ENCODE peak calls at places on chromosomes 5 and 9, in six cellular contexts. A is heart left ventricle, R is SK-N-SH, K is Peyer's patch, F is pancreas, L is ovary. J is an unnamed sample.

GRCh38 chr5:97208714-97209113 is 25.7 kb upstream of the RIOK2 start:
- DNase-seq in L (no peak), A (no peak), F (no peak), R (no peak), K (no peak), J (no peak)

GRCh38 chr9:107340920-107341632 is 58.0 kb downstream of the RAD23B start:
- DNase-seq in L (peak; percentile 78), A (peak; percentile 74), K (peak; percentile 91), R (peak; percentile 70), F (peak; percentile 79), J (peak; percentile 89)

GRCh38 chr9:87270241-87271234 is 227.1 kb upstream of the DAPK1 start:
- DNase-seq in A (peak; percentile 35), L (no peak), R (peak; percentile 28), F (no peak), K (no peak), J (no peak)

GRCh38 chr5:170755679-170756456 is 27.7 kb upstream of the GABRP start:
- DNase-seq in F (no peak), R (peak; percentile 31), L (no peak), K (no peak), A (peak; percentile 59), J (no peak)

GRCh38 chr5:76714771-76715483 is 999 bp upstream of the F2R start:
- DNase-seq in A (no peak), K (no peak), L (peak; percentile 37), R (peak; percentile 68), F (no peak), J (no peak)

GRCh38 chr5:62082370-62082778 is 223.6 kb upstream of the KIF2A start:
- DNase-seq in A (no peak), F (no peak), L (no peak), R (peak; percentile 28), K (no peak), J (no peak)

GRCh38 chr5:62506659-62507460 is 71.8 kb upstream of the LRRC70 start:
- DNase-seq in L (no peak), A (no peak), R (no peak), K (no peak), F (no peak), J (no peak)

GRCh38 chr5:102048940-102049339 is 247.1 kb downstream of the SLCO4C1 start:
- DNase-seq in F (no peak), K (no peak), R (peak; percentile 9), A (no peak), L (no peak), J (no peak)

GRCh38 chr5:90440644-90441043 is 31.1 kb upstream of the CETN3 start:
- DNase-seq in A (no peak), F (no peak), L (no peak), R (no peak), K (no peak), J (no peak)

GRCh38 chr9:4214506-4214905 is 85.4 kb downstream of the GLIS3 start:
- DNase-seq in F (no peak), K (no peak), A (no peak), L (no peak), R (no peak), J (no peak)

GRCh38 chr5:54518146-54519082 is 855 bp downstream of the SNX18 start:
- DNase-seq in F (peak; percentile 66), K (peak; percentile 77), L (peak; percentile 68), A (peak; percentile 56), R (peak; percentile 82), J (peak; percentile 77)

GRCh38 chr5:36422957-36423356 is 121.3 kb upstream of the RANBP3L start:
- DNase-seq in L (no peak), R (no peak), A (no peak), F (no peak), K (no peak), J (no peak)

GRCh38 chr5:154042751-154043150 is 4.0 kb downstream of the MFAP3 start:
- DNase-seq in R (no peak), K (no peak), A (no peak), F (no peak), L (no peak), J (no peak)

GRCh38 chr9:121288874-121289553 is 21.1 kb downstream of the GSN start:
- DNase-seq in A (peak; percentile 56), R (no peak), F (no peak), L (peak; percentile 87), K (peak; percentile 67), J (peak; percentile 72)
- H3K4me3 ChIP-seq in A (no peak overlapping the region), R (no peak overlapping the region), F (no peak overlapping the region), L (no peak overlapping the region), K (peak overlapping the region; percentile 4), J (no peak overlapping the region)

GRCh38 chr9:131622536-131622935 is 77.2 kb downstream of the PRRT1B start:
- DNase-seq in F (no peak), K (no peak), R (no peak), A (no peak), L (no peak), J (no peak)
- H3K36me3 ChIP-seq in F (no peaks in the 10 kb centered on the region), K (peaks cover 70% of the 10 kb centered on the region), R (peaks cover 10% of the 10 kb centered on the region), A (peaks cover 82% of the 10 kb centered on the region), L (no peaks in the 10 kb centered on the region), J (peaks cover 92% of the 10 kb centered on the region)

DNA sequence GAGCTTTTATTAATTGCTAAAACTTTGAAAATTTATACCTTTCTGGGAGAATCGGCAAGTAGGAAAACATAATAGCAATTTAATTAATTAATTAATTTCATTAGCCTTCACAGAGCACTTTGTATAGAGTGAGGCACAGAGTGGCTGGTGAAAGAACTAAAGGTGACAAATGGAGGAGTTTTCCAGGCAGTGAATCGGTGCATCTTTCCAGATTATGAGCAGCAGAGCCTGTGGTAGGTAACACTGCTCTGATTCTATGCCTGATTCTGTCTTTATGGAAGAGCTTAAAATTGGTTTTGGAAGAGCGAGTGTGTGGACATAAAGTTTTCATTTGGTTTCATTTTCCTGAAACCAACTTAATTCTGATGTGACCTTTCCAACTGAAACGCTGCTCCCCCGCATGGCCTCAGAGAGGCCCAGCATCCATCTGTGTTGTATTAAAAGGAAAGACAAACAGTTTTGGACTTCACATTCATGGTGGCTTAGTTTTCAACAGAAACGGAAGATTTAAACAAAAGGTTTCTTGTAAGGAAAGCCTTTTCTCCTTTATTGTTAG is 188.9 kb upstream of the RPS23 start:
- DNase-seq in A (no peak), R (no peak), K (no peak), L (peak; percentile 48), F (no peak), J (no peak)
- TF ChIP-seq CTCF in A (peak; percentile 51), R (no peak), K (no peak), L (no peak), F (no peak), J (no peak)

GRCh38 chr5:142327111-142327842 is 2.5 kb upstream of the SPRY4 start:
- DNase-seq in L (no peak), R (no peak), F (no peak), A (no peak), K (no peak), J (no peak)
- H3K4me3 ChIP-seq in L (no peak overlapping the region), R (peak overlapping the region; percentile 95), F (no peak overlapping the region), A (no peak overlapping the region), K (no peak overlapping the region), J (no peak overlapping the region)

GRCh38 chr5:41794478-41794877 is 75.7 kb downstream of the OXCT1 start:
- DNase-seq in R (no peak), K (no peak), F (no peak), L (no peak), A (peak; percentile 16), J (no peak)
- H3K36me3 ChIP-seq in R (peaks cover 5% of the 10 kb centered on the region), K (no peaks in the 10 kb centered on the region), F (no peaks in the 10 kb centered on the region), L (no peaks in the 10 kb centered on the region), A (peaks cover 34% of the 10 kb centered on the region), J (no peaks in the 10 kb centered on the region)

GRCh38 chr5:619444-619843 is 7.3 kb downstream of the CEP72 start:
- DNase-seq in F (peak; percentile 6), A (no peak), R (no peak), K (peak; percentile 34), L (peak; percentile 24), J (no peak)

GRCh38 chr5:618450-618849 is 6.3 kb downstream of the CEP72 start:
- DNase-seq in A (no peak), F (peak; percentile 4), R (no peak), K (peak; percentile 8), L (no peak), J (no peak)

GRCh38 chr5:620152-620551 is 8.0 kb downstream of the CEP72 start:
- DNase-seq in K (peak; percentile 30), F (peak; percentile 4), R (no peak), L (peak; percentile 7), A (peak; percentile 2), J (no peak)

GRCh38 chr5:617896-618295 is 5.8 kb downstream of the CEP72 start:
- DNase-seq in L (no peak), F (peak; percentile 1), A (no peak), K (no peak), R (no peak), J (no peak)

GRCh38 chr5:616342-617039 is 4.4 kb downstream of the CEP72 start:
- DNase-seq in A (no peak), K (peak; percentile 48), L (no peak), R (no peak), F (peak; percentile 9), J (no peak)
- TF ChIP-seq CTCF in A (no peak), K (no peak), L (no peak), R (no peak), F (no peak), J (no peak)

GRCh38 chr9:14910178-14910805 is at the start of gene FREM1:
- DNase-seq in R (peak; percentile 58), A (peak; percentile 12), F (peak; percentile 44), L (peak; percentile 62), K (peak; percentile 60), J (peak; percentile 41)

GRCh38 chr9:14908221-14909206 is 1.7 kb downstream of the FREM1 start:
- DNase-seq in F (peak; percentile 81), R (no peak), L (no peak), K (no peak), A (no peak), J (no peak)

GRCh38 chr9:14911046-14911445 is 818 bp upstream of the FREM1 start:
- DNase-seq in L (no peak), F (no peak), K (no peak), R (no peak), A (no peak), J (no peak)

GRCh38 chr9:14907360-14907685 is 2.9 kb downstream of the FREM1 start:
- DNase-seq in K (no peak), F (no peak), R (no peak), L (no peak), A (no peak), J (no peak)

GRCh38 chr9:14909631-14910177 is 524 bp downstream of the FREM1 start:
- DNase-seq in F (no peak), K (no peak), L (no peak), R (no peak), A (no peak), J (no peak)
- H3K4me3 ChIP-seq in F (no peak overlapping the region), K (peak overlapping the region; percentile 47), L (peak overlapping the region; percentile 43), R (peak overlapping the region; percentile 5), A (peak overlapping the region; percentile 46), J (peak overlapping the region; percentile 53)

DNA sequence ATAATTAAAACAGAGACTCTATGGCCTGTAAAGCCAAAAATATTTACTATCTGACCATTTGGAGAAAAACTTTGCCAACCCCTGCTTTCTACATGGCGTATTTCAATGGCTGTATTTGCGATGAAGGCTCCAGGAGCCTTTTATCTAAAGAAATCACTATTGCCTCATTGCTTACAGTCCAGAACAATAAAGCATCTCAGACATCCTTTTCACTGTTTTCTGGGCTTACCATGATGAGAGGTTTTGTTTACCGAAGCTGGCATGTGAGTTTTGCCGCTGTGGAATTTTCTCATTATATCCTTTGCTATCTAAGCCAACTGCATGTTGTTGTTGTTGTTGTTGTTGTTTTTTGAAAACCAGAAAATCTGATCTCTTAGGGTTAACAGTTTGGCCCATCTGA is 13.9 kb downstream of the PALM2AKAP2 start:
- DNase-seq in K (no peak), L (no peak), F (no peak), A (no peak), R (no peak), J (no peak)
- H3K36me3 ChIP-seq in K (no peaks in the 10 kb centered on the region), L (no peaks in the 10 kb centered on the region), F (no peaks in the 10 kb centered on the region), A (no peaks in the 10 kb centered on the region), R (no peaks in the 10 kb centered on the region), J (no peaks in the 10 kb centered on the region)

J was measured in psoas muscle.